ENCODE peak calls at places on chromosomes 13 and 19, in six cellular contexts. L is right lobe of liver, Z is brain microvascular endothelial cell, Q is body of pancreas, M is mucosa of descending colon, Y is upper lobe of left lung. N is an unnamed sample.

GRCh38 chr13:29676941-29677452 is 81.5 kb upstream of the SLC7A1 start:
- DNase-seq in L (no peak), Z (no peak), Q (peak), M (no peak), Y (no peak), N (no peak)

GRCh38 chr13:75762066-75762937 is 126.2 kb downstream of the LMO7 start:
- DNase-seq in L (no peak), Z (no peak), Q (peak), M (no peak), Y (peak), N (peak)

GRCh38 chr19:46040952-46041500 is at the start of gene IGFL4:
- DNase-seq in L (no peak), Z (no peak), Q (no peak), M (no peak), Y (no peak), N (no peak)

GRCh38 chr13:42525035-42525504 is 48.9 kb upstream of the TNFSF11 start:
- DNase-seq in L (no peak), Z (peak), Q (no peak), M (no peak), Y (no peak), N (peak)

GRCh38 chr19:2191456-2191931 is 27.8 kb downstream of the DOT1L start:
- DNase-seq in L (no peak), Z (no peak), Q (no peak), M (no peak), Y (no peak), N (no peak)

GRCh38 chr19:49468746-49469447 is 5.1 kb upstream of the FLT3LG start:
- DNase-seq in L (no peak), Z (no peak), Q (peak), M (peak), Y (peak), N (no peak)

GRCh38 chr13:46637213-46637612 is 84.2 kb downstream of the LRCH1 start:
- DNase-seq in L (no peak), Z (no peak), Q (no peak), M (no peak), Y (no peak), N (no peak)

GRCh38 chr19:35295792-35296462 is 4.0 kb downstream of the MAG start:
- DNase-seq in L (no peak), Z (no peak), Q (no peak), M (peak), Y (no peak), N (no peak)

GRCh38 chr13:79423801-79424642 is 18.0 kb upstream of the RBM26 start:
- DNase-seq in L (no peak), Z (no peak), Q (no peak), M (no peak), Y (no peak), N (peak)

DNA sequence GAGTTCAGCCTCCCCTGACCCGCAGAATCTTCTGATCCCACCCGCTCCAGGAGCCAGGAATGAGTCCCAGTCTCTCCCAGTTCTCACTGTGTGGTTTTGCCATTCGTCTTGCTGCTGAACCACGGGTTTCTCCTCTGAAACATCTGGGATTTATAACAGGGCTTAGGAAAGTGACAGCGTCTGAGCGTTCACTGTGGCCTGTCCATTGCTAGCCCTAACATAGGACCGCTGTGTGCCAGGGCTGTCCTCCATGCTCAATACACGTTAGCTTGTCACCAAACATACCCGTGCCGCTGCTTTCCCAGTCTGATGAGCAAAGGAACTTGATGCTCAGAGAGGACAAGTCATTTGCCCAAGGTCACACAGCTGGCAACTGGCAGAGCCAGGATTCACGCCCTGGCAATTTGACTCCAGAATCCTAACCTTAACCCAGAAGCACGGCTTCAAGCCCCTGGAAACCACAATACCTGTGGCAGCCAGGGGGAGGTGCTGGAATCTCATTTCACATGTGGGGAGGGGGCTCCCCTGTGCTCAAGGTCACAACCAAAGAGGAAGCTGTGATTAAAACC is 1.1 kb upstream of the APOE start:
- DNase-seq in L (no peak), Z (no peak), Q (no peak), M (no peak), Y (no peak), N (no peak)
- TF ChIP-seq CTCF in L (peak), Z (peak), Q (no peak), M (no peak), Y (no peak), N (no peak)

DNA sequence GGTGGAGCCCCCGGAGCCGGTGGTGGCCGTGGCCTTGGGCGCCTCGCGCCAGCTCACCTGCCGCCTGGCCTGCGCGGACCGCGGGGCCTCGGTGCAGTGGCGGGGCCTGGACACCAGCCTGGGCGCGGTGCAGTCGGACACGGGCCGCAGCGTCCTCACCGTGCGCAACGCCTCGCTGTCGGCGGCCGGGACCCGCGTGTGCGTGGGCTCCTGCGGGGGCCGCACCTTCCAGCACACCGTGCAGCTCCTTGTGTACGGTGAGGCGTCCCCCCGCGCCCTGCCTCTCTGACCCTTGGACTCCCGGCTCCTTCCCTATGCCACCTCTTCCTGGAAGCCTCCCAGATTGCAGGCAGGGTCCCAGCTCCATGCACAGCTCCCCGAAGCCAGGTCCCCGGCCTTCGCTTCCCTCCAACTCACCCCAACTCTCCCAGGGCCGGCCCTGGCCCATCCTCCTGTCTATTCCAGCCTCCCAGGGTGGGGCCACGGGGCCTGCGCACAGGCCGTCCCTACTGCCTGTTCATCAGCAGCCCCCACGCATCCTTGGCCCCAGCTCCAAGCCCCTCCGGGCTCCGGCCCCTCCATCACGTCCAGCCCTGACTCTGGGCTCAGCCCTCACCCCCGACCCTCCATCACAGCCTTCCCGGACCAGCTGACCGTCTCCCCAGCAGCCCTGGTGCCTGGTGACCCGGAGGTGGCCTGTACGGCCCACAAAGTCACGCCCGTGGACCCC is 1.7 kb downstream of the MADCAM1 start:
- DNase-seq in L (no peak), Z (no peak), Q (no peak), M (no peak), Y (no peak), N (no peak)
- H3K4me3 ChIP-seq in L (no peak), Z (no peak), Q (no peak), M (no peak), Y (no peak), N (no peak)

DNA sequence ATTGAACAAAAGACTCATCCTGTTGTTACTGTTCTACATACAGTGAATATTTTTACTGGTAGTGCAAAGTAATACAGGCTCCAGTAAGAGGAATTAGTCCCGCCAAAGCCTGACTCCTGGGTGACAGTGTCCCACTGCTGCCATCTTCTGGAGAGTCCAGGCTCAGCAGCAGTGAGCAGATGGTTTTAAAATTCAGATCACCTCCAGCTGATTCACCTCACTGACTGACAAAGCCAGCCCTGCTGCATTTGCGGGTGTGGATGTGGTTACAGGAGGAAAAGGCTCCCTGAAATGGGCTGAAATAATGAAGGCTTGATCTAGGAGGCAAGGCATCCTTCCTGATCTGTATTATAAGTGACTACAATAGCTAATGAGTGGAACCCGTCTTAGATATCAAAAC is 18.3 kb downstream of the PABPC3 start:
- DNase-seq in L (peak), Z (peak), Q (peak), M (no peak), Y (peak), N (peak)
- TF ChIP-seq CTCF in L (peak), Z (peak), Q (peak), M (peak), Y (peak), N (peak)

GRCh38 chr19:50686310-50687032 is 33.1 kb downstream of the SHANK1 start:
- DNase-seq in L (no peak), Z (no peak), Q (no peak), M (no peak), Y (no peak), N (no peak)
- H3K4me3 ChIP-seq in L (no peak), Z (no peak), Q (no peak), M (no peak), Y (no peak), N (no peak)

DNA sequence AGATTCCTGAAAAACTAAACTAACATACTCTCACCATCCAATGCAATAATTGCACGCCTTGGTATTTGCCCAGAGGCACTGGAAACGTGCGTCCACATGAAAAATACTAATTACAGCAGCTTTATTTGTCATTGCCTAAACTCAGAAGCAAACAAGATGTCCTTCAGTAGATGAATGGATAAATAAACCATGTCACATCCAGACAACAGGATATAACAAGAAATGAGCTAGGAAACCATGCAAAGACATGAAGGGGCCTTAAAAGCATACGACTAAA is 25.0 kb downstream of the ELL start:
- DNase-seq in L (no peak), Z (no peak), Q (no peak), M (no peak), Y (no peak), N (no peak)
- TF ChIP-seq CTCF in L (no peak), Z (no peak), Q (no peak), M (no peak), Y (no peak), N (no peak)

DNA sequence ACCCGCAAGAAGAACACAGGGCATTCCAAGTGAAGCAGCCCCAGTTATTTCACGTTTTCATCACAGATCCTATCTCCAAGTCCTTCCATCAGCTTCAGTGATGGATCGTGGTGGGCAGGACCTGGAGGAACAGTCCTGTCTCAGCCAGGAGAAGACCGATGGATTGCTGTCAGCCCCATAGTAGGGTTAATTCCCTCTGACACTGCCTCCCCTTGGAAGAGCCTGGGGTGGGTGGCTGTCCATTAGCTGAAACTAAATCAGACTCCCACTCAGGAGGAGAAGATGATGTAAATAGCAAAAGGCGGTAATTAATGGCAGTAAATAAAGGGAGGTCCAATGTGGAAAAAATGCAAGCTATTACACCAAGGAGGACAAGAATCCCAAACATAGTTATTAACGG is 131.0 kb downstream of the TNFRSF19 start:
- DNase-seq in L (no peak), Z (no peak), Q (no peak), M (no peak), Y (no peak), N (no peak)
- H3K4me3 ChIP-seq in L (no peak), Z (no peak), Q (no peak), M (no peak), Y (no peak), N (no peak)

DNA sequence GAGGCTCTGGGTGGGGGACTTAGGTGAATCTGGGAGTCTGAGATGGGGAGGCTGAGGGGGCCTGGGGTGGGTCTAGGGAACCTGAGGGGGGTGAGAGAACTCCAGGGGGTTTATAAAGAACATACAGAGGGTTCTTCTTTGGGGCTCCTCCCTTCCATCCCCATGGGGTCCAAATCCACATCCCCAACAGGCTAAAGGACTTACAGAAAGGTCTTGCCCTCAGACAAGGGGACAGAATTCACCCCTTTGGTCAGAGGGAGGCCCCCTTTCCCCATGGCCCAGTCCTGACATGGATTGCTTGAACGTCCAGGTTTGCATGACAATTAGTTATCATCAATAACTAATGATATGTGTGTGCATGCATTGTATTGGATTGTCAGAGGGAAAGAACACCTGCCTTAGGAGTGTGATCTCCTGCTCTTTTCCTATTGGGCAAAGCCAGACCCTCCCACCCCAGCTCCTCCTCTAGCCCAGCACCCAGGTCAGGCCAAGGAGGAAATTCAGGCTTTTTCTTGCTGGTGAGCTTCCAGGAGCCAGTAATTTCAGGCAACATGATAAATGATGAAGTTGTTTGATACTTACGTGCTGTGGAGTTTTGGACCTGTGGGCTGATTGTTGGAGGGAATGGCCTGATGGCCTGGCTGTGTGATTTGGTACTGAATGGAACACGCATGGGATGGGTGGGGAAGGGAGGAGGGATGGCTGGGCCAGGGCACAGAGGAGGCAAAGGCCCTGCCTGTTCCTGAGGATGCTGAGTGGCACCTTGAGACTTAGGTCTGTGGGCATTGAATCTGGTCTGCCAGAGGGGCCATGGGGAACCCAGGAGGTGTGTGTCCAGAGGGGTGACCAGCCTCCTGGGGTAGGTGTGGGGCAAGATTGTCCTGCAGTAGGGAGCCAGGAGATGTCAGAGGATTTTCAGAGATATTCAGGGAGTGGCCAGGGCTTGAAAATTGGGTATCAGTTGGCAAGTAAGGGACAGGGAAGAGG is 1.1 kb downstream of the KLHL26 start:
- DNase-seq in L (no peak), Z (no peak), Q (peak), M (peak), Y (peak), N (no peak)
- TF ChIP-seq CTCF in L (no peak), Z (no peak), Q (peak), M (no peak), Y (no peak), N (no peak)

GRCh38 chr19:19866599-19867248 is 1.0 kb downstream of the ZNF253 start:
- DNase-seq in L (no peak), Z (no peak), Q (no peak), M (no peak), Y (peak), N (no peak)

GRCh38 chr19:19858751-19859150 is 6.9 kb upstream of the ZNF253 start:
- DNase-seq in L (no peak), Z (no peak), Q (no peak), M (no peak), Y (no peak), N (no peak)

GRCh38 chr19:19865750-19866598 is at the start of gene ZNF253:
- DNase-seq in L (peak), Z (peak), Q (peak), M (peak), Y (peak), N (peak)

GRCh38 chr19:19860756-19861390 is 4.8 kb upstream of the ZNF253 start:
- DNase-seq in L (no peak), Z (no peak), Q (peak), M (no peak), Y (peak), N (no peak)
- H3K4me3 ChIP-seq in L (peak), Z (no peak), Q (no peak), M (no peak), Y (peak), N (no peak)

GRCh38 chr13:98105929-98106336 is 37.0 kb upstream of the FARP1 start:
- DNase-seq in L (peak), Z (peak), Q (no peak), M (no peak), Y (peak), N (no peak)

GRCh38 chr13:98103531-98103930 is 39.4 kb upstream of the FARP1 start:
- DNase-seq in L (no peak), Z (no peak), Q (no peak), M (no peak), Y (no peak), N (no peak)

GRCh38 chr13:98108330-98108729 is 34.6 kb upstream of the FARP1 start:
- DNase-seq in L (no peak), Z (no peak), Q (no peak), M (no peak), Y (no peak), N (no peak)

GRCh38 chr13:98099627-98100026 is 43.3 kb upstream of the FARP1 start:
- DNase-seq in L (no peak), Z (no peak), Q (no peak), M (no peak), Y (no peak), N (no peak)

DNA sequence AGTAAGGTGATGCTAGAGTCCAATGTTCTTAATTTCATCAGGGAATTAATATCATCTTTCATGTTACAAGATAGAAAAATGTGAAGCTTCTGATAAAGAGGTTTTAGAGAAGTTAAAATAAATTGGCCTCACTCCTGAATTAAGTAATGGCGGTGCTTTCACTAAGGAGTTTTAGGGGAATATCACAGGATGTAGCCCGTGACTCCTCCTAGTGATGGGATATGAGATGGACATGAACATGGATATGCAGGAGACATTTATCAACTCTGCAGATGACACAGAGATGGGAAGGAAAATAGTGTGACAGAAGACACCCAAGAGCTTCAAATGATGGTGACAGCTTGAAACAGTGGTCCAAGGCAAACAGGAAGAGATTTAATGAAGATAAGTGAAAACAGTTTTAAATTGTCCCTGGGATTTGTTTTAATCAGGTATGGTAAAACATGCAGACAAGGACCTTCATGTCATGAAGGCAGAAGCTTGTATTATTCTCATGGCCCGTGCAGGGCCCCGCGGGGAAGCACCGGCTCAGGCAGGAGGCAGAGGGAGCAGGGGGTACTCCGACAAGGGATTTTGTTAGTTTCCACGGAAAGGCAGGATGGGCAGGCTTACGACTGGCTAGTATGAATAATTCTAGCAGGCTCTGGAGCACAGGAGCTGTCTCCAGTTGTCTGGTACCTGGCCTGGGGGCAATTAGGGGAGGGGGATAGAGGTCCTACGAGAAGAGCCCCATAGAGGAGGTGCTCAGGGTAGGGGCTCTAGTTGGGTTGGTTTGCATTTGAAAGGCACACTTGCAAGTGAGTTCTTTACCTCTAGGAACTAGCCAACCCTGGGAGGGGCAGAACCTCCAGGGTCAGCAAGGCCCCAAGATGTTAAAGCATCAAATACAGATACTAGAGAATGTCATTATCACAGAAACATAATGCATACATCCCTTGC is 38.7 kb upstream of the FARP1 start:
- DNase-seq in L (no peak), Z (no peak), Q (no peak), M (no peak), Y (no peak), N (no peak)
- TF ChIP-seq CTCF in L (no peak), Z (peak), Q (no peak), M (no peak), Y (no peak), N (peak)

GRCh38 chr13:111973186-111974064 is 93.5 kb upstream of the SOX1 start:
- DNase-seq in L (no peak), Z (no peak), Q (no peak), M (no peak), Y (no peak), N (no peak)
- H3K4me3 ChIP-seq in L (no peak), Z (no peak), Q (no peak), M (no peak), Y (no peak), N (no peak)

N was measured in kidney epithelial cell.